ENCODE peak calls at places on chromosomes 13 and 19, in five cellular contexts. G, B, T, R and X are unnamed samples.

GRCh38 chr19:13036366-13036976 is 41.2 kb downstream of the NFIX start:
- DNase-seq in G (no peak), B (no peak), T (no peak), R (peak), X (peak)

GRCh38 chr13:48994731-48995130 is 19.0 kb downstream of the FNDC3A start:
- DNase-seq in G (no peak), B (no peak), T (peak), R (peak), X (peak)

GRCh38 chr19:9060559-9061340 is 26.1 kb upstream of the OR1M1 start:
- DNase-seq in G (no peak), B (no peak), T (no peak), R (no peak), X (no peak)

GRCh38 chr19:31946491-31946890 is 398.9 kb upstream of the ZNF507 start:
- DNase-seq in G (no peak), B (no peak), T (peak), R (no peak), X (no peak)

GRCh38 chr19:38838208-38838985 is 6.8 kb upstream of the ECH1 start:
- DNase-seq in G (no peak), B (no peak), T (no peak), R (peak), X (no peak)

GRCh38 chr19:34276614-34277013 is 22.3 kb downstream of the GARRE1 start:
- DNase-seq in G (no peak), B (no peak), T (no peak), R (no peak), X (no peak)

GRCh38 chr13:48637601-48638000 is 16.1 kb upstream of the CYSLTR2 start:
- DNase-seq in G (no peak), B (no peak), T (no peak), R (no peak), X (no peak)

GRCh38 chr13:102295316-102296048 is 106.4 kb downstream of the FGF14 start:
- DNase-seq in G (no peak), B (no peak), T (peak), R (peak), X (peak)

GRCh38 chr13:106617561-106617960 is 49.6 kb upstream of the ARGLU1 start:
- DNase-seq in G (peak), B (peak), T (no peak), R (peak), X (peak)

GRCh38 chr19:50835103-50835784 is 1.9 kb upstream of the KLK15 start:
- DNase-seq in G (no peak), B (no peak), T (peak), R (no peak), X (no peak)

GRCh38 chr13:94272038-94272437 is 207.4 kb downstream of the DCT start:
- DNase-seq in G (no peak), B (no peak), T (no peak), R (no peak), X (peak)

GRCh38 chr19:7294571-7295212 is 478 bp upstream of the INSR start:
- DNase-seq in G (peak), B (peak), T (peak), R (peak), X (peak)

GRCh38 chr13:83796364-83796763 is 85.9 kb downstream of the SLITRK1 start:
- DNase-seq in G (no peak), B (no peak), T (no peak), R (no peak), X (no peak)

GRCh38 chr13:99126821-99127220 is 73.8 kb upstream of the UBAC2 start:
- DNase-seq in G (no peak), B (no peak), T (no peak), R (no peak), X (no peak)

GRCh38 chr13:91135376-91135775 is 212.1 kb upstream of the MIR17HG start:
- DNase-seq in G (no peak), B (no peak), T (no peak), R (no peak), X (no peak)

GRCh38 chr13:32153056-32153455 is 121.5 kb downstream of the FRY start:
- DNase-seq in G (no peak), B (no peak), T (peak), R (no peak), X (peak)

GRCh38 chr13:78032132-78032531 is 113.5 kb upstream of the EDNRB start:
- DNase-seq in G (no peak), B (no peak), T (no peak), R (no peak), X (no peak)

GRCh38 chr13:100520936-100521765 is 67.4 kb downstream of the GGACT start:
- DNase-seq in G (peak), B (no peak), T (no peak), R (no peak), X (no peak)

GRCh38 chr13:95494082-95494681 is 58.3 kb upstream of the CLDN10 start:
- DNase-seq in G (no peak), B (peak), T (peak), R (peak), X (peak)

GRCh38 chr13:37934339-37935191 is 65.0 kb upstream of the TRPC4 start:
- DNase-seq in G (peak), B (no peak), T (no peak), R (no peak), X (no peak)
- H3K23ac ChIP-seq in G (no peak), B (no peak), T (no peak), R (no peak), X (no peak)

GRCh38 chr19:48618278-48618915 is 581 bp downstream of the RPL18 start:
- DNase-seq in G (no peak), B (no peak), T (no peak), R (peak), X (no peak)
- H3K23ac ChIP-seq in G (no peak), B (no peak), T (no peak), R (no peak), X (peak)

DNA sequence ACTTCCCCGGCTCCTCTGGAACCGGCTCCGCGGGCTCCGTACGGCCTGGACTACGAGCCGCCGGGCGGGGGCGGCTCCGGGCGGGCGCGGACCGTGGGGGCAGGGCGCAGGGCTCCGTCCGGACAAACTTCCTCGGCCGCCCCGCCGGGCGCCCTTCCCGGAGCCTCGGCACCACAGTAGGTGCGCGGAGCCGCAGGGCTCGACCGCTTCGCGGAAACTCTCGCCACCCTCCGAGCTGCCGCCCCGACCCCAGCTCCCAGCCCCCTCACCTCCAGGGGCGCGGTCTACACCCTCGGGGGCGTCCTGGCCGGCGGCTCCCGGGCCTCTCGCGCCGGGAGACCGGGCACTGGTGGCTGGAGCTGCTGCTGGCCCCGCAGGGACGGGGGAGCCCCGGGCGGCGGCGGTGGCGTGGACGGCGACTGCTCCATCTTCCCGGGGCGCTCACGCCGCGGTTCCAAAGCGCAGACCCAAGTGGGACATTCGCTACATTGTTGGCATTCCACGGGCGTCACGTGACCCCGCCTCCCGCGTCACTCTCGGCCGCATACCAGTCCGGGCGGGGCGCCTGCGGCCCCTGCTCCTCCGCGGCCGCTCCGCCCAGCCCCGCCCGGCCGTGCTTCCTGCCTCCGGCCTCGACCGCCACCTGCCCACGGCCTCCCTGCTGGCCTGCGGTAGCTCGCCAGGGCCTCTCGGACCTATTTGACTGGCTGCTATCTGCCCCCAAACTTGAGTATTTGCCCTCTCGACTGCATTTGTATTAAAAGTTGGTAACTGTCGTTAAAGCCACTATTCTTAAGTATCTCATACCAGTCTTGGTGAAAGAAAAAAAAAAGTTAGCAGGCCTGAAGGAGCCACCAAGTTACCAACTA is at the start of gene LATS2:
- DNase-seq in G (peak), B (peak), T (peak), R (peak), X (peak)
- H3K23ac ChIP-seq in G (no peak), B (peak), T (no peak), R (no peak), X (peak)

DNA sequence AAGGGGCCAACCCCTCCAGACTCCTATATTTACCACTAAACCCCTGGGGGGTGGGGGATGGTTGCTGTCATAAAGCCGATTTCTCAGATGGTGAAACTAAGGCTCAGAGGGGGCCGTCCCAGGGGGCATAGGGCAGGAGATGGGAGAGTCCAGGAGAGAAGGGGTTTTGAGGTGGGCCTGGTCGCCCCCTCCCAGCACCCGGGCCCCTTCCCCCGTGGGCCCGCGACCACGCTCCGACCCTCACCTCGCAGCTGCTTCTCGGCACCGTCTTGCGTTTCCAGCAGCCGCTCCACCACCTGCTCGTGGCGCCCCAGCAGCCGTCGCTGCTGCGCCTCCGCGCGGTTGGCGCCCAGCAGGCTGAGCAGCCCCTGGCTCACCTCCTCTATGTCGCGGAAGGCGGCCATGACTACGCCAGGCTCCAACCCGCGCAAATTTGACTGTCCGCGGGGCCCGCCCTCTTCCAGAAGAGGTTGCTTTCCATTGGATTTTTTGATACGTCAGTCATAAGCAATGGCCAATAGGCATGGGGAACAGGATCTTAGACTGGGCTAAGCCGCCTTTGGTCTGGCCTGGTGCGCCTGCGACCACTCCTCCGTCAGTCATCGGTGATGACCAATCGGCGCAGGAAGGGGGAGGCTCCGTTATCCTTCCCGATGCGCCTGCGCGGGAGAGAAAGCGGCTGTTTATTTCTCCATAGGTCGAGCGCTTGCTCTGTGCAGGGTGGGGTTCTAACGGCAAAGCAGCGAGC is at the start of gene SPC24:
- DNase-seq in G (peak), B (peak), T (peak), R (peak), X (peak)
- H3K23ac ChIP-seq in G (no peak), B (peak), T (no peak), R (no peak), X (peak)

GRCh38 chr19:40799558-40800338 is 757 bp downstream of the EGLN2 start:
- DNase-seq in G (no peak), B (no peak), T (peak), R (no peak), X (no peak)
- H3K23ac ChIP-seq in G (no peak), B (peak), T (no peak), R (no peak), X (peak)

GRCh38 chr19:46975918-46976782 is 43.5 kb upstream of the NPAS1 start:
- DNase-seq in G (peak), B (peak), T (peak), R (peak), X (peak)
- H3K23ac ChIP-seq in G (no peak), B (no peak), T (no peak), R (no peak), X (peak)

GRCh38 chr19:46659151-46660007 is 1.6 kb downstream of the DACT3 start:
- DNase-seq in G (peak), B (peak), T (peak), R (peak), X (no peak)
- H3K23ac ChIP-seq in G (no peak), B (peak), T (peak), R (no peak), X (peak)

DNA sequence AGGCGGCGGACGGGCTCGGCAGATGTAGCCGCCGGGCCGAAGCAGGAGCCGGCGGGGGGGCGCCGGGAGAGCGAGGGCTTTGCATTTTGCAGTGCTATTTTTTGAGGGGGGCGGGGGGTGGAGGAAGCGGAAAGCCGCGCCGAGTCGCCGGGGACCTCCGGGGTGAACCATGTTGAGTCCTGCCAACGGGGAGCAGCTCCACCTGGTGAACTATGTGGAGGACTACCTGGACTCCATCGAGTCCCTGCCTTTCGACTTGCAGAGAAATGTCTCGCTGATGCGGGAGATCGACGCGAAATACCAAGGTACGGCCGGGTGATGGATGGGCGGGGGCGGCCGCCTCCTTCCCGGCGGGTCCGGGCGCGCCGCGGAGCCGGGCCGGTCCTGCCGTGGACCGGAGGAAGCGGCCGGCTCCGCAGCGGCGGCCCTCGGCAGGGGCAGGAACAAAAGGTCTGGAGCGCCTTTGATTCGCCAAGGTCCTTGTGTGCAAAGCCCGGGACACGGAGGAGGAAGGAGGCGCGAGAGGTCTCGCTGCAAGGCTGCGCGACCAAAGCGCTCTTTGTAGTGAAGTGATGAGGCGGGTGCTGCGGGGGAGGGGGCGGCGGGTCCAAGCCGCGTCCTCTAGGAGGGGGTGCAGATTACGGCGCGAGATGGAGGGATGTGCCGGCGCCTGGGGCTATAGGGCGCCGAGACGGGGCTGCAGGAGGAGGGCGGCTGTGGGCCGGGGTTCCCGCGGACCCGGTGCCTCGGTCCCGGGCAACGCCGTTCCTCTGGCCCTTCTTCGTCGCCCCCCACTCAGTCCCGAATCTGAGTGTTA is 689 bp downstream of the ING1 start:
- DNase-seq in G (peak), B (peak), T (peak), R (peak), X (peak)
- H3K23ac ChIP-seq in G (no peak), B (peak), T (peak), R (no peak), X (peak)

DNA sequence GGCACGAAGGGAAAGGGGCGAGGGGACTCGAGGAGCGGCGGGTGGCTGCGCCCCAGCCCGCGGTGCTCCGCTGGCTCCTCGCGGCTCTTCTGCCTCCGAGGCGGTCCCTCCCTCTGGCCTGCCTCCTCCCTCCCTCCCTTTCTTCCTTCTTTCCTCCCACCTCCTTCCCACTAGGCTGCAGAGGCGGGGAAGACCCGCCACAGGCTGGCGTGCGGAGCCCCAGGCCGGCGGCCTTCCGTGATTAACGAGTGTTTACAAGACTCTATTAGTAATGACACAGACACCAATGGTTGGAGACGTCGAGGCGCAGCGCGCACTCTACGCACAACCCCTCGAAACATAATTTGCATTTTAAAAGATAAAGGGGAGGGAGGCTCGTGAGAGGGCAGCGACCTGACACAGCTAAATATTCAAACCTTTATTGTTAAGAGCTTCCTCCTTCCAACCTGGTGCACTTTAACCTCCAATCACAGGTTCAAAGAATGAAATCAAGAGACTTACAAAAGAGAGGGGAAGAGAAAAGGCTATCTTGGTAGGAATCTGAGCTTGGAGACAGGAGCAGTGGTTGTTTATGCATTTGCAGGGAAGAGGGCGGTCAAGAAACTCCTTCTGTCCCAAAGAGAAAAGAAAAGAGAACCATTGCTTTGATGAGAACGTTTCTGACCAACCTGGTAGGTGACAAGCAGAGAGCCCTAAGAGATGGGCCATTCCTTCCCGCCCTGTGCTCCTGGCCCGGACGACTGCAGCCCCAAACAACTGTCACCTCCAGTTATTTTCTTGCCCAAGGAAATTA is at the start of gene CDX2:
- DNase-seq in G (peak), B (no peak), T (peak), R (no peak), X (no peak)
- H3K23ac ChIP-seq in G (no peak), B (peak), T (no peak), R (no peak), X (no peak)